ENCODE peak calls at places on chromosome 3, in nine cellular contexts. N, Y, B, D, O, G, R, X and I are unnamed samples.

GRCh38 chr3:192933779-192934456 is 16.3 kb upstream of the MB21D2 start:
- DNase-seq in N (no peak), X (no peak), G (no peak), R (no peak), Y (peak), D (no peak), B (peak), O (no peak), I (no peak)

GRCh38 chr3:196111939-196112386 is 30.1 kb upstream of the TFRC start:
- DNase-seq in O (no peak), Y (no peak), D (no peak), B (no peak), N (peak), X (no peak), G (no peak), R (peak), I (no peak)

GRCh38 chr3:101643861-101644613 is 32.9 kb downstream of the ZBTB11 start:
- DNase-seq in R (peak), G (peak), B (peak), X (no peak), D (peak), Y (peak), N (peak), O (peak), I (no peak)

GRCh38 chr3:174498638-174499037 is 360.5 kb upstream of the NAALADL2 start:
- DNase-seq in G (no peak), B (peak), N (no peak), Y (peak), R (no peak), X (no peak), O (no peak), D (no peak), I (no peak)

GRCh38 chr3:172300187-172300586 is 148.1 kb downstream of the GHSR start:
- DNase-seq in O (no peak), X (no peak), D (no peak), R (no peak), N (no peak), Y (no peak), G (no peak), B (no peak), I (no peak)

GRCh38 chr3:49641921-49642707 is 32.0 kb upstream of the APEH start:
- DNase-seq in X (no peak), N (no peak), R (no peak), Y (no peak), O (no peak), D (no peak), B (no peak), G (no peak), I (no peak)

GRCh38 chr3:190830031-190830430 is 32.5 kb downstream of the GMNC start:
- DNase-seq in D (no peak), B (no peak), N (no peak), X (no peak), R (no peak), G (no peak), O (no peak), Y (no peak), I (no peak)

GRCh38 chr3:173140986-173141385 is at the start of gene SPATA16:
- DNase-seq in B (no peak), X (no peak), Y (no peak), D (no peak), N (no peak), R (no peak), O (no peak), G (no peak), I (no peak)

GRCh38 chr3:6994081-6994668 is 133.3 kb downstream of the GRM7 start:
- DNase-seq in R (peak), X (no peak), Y (peak), N (peak), B (peak), G (peak), D (peak), O (no peak), I (peak)

GRCh38 chr3:124850633-124851032 is 36.5 kb downstream of the ITGB5 start:
- DNase-seq in Y (peak), B (peak), G (no peak), N (no peak), X (peak), D (no peak), R (no peak), O (no peak), I (peak)

GRCh38 chr3:126979076-126979628 is 3.8 kb upstream of the PLXNA1 start:
- DNase-seq in N (no peak), X (no peak), Y (peak), D (no peak), O (no peak), B (no peak), R (no peak), G (no peak), I (no peak)

GRCh38 chr3:44886561-44886960 is 12.2 kb downstream of the TGM4 start:
- DNase-seq in N (no peak), G (no peak), R (no peak), X (no peak), D (no peak), O (no peak), Y (peak), B (peak), I (no peak)

GRCh38 chr3:100245146-100245545 is 15.6 kb upstream of the TBC1D23 start:
- DNase-seq in D (no peak), B (peak), Y (peak), G (no peak), O (no peak), X (no peak), N (no peak), R (no peak), I (no peak)

GRCh38 chr3:72848703-72849081 is 447 bp upstream of the SHQ1 start:
- DNase-seq in X (no peak), O (no peak), G (no peak), N (no peak), R (peak), D (no peak), Y (peak), B (no peak), I (peak)

GRCh38 chr3:193883551-193883950 is 252.4 kb upstream of the HES1 start:
- DNase-seq in X (no peak), Y (no peak), O (no peak), B (peak), D (peak), R (no peak), N (no peak), G (no peak), I (no peak)

GRCh38 chr3:136070334-136070733 is 104.8 kb downstream of the PPP2R3A start:
- DNase-seq in N (no peak), G (no peak), B (peak), D (peak), O (no peak), X (no peak), Y (peak), R (no peak), I (no peak)

GRCh38 chr3:188489639-188490405 is 335.9 kb downstream of the LPP start:
- DNase-seq in R (peak), G (no peak), Y (peak), X (no peak), O (no peak), N (peak), B (peak), D (no peak), I (no peak)

GRCh38 chr3:139353920-139354556 is 10.2 kb downstream of the MRPS22 start:
- DNase-seq in N (peak), X (no peak), Y (peak), R (peak), G (peak), D (peak), B (peak), O (no peak), I (peak)

GRCh38 chr3:95738045-95738444 is 1076.3 kb upstream of the EPHA6 start:
- DNase-seq in D (no peak), O (no peak), N (no peak), B (no peak), G (no peak), R (no peak), X (no peak), Y (no peak), I (no peak)

GRCh38 chr3:10337323-10338163 is 16.6 kb upstream of the SEC13 start:
- DNase-seq in G (no peak), Y (no peak), O (no peak), R (no peak), N (no peak), B (no peak), X (no peak), D (no peak), I (no peak)

GRCh38 chr3:63067999-63068645 is 192.9 kb upstream of the CADPS start:
- DNase-seq in O (no peak), B (peak), Y (peak), R (peak), D (peak), X (no peak), G (no peak), N (peak), I (peak)

GRCh38 chr3:47658444-47658843 is 79.8 kb upstream of the CSPG5 start:
- DNase-seq in O (no peak), X (no peak), D (no peak), Y (no peak), N (no peak), G (no peak), B (no peak), R (no peak), I (no peak)

GRCh38 chr3:14806641-14807263 is 12.0 kb upstream of the FGD5 start:
- DNase-seq in X (no peak), Y (peak), O (no peak), R (peak), B (no peak), N (peak), D (peak), G (no peak), I (no peak)

GRCh38 chr3:42680806-42681205 is 4.5 kb upstream of the KLHL40 start:
- DNase-seq in Y (peak), N (no peak), B (no peak), O (no peak), G (no peak), D (no peak), X (peak), R (no peak), I (no peak)

GRCh38 chr3:179732661-179733348 is 80.0 kb downstream of the USP13 start:
- DNase-seq in O (no peak), R (no peak), B (no peak), N (no peak), X (no peak), G (no peak), D (no peak), Y (no peak), I (peak)

GRCh38 chr3:39705351-39705900 is 104.0 kb upstream of the MYRIP start:
- DNase-seq in X (no peak), O (no peak), B (peak), R (no peak), Y (peak), G (no peak), N (no peak), D (no peak), I (no peak)

GRCh38 chr3:30659270-30660127 is 53.1 kb downstream of the TGFBR2 start:
- DNase-seq in X (no peak), G (peak), B (peak), N (no peak), O (no peak), D (peak), Y (peak), R (no peak), I (no peak)

GRCh38 chr3:61979645-61980430 is 393.5 kb downstream of the FEZF2 start:
- DNase-seq in Y (peak), N (peak), B (no peak), G (no peak), O (no peak), R (no peak), D (peak), X (no peak), I (no peak)

GRCh38 chr3:177448987-177449975 is 252.0 kb upstream of the TBL1XR1 start:
- DNase-seq in R (peak), N (peak), G (no peak), B (peak), D (no peak), O (no peak), Y (peak), X (no peak), I (no peak)

GRCh38 chr3:32398531-32398930 is 6.9 kb downstream of the CMTM7 start:
- DNase-seq in O (no peak), X (peak), D (no peak), N (peak), B (no peak), Y (no peak), G (no peak), R (no peak), I (peak)

GRCh38 chr3:46557814-46558183 is 8.3 kb downstream of the LRRC2 start:
- DNase-seq in X (no peak), D (no peak), N (no peak), R (no peak), B (no peak), O (no peak), G (no peak), Y (no peak), I (no peak)

GRCh38 chr3:156425651-156426050 is 129.3 kb downstream of the SSR3 start:
- DNase-seq in B (no peak), D (no peak), O (no peak), R (no peak), Y (no peak), N (no peak), G (no peak), X (no peak), I (peak)

GRCh38 chr3:29186982-29187718 is 93.7 kb upstream of the RBMS3 start:
- DNase-seq in B (peak), G (peak), Y (peak), N (no peak), D (peak), O (no peak), X (no peak), R (no peak), I (peak)

GRCh38 chr3:81886081-81886480 is 124.6 kb upstream of the GBE1 start:
- DNase-seq in O (no peak), D (no peak), X (no peak), B (no peak), R (no peak), G (no peak), N (no peak), Y (no peak), I (no peak)

GRCh38 chr3:67648701-67649100 is 5.7 kb downstream of the SUCLG2 start:
- DNase-seq in D (no peak), O (no peak), Y (peak), G (no peak), N (no peak), X (no peak), R (no peak), B (peak), I (peak)

GRCh38 chr3:46865034-46865507 is 1.8 kb upstream of the MYL3 start:
- DNase-seq in O (no peak), G (no peak), B (no peak), Y (peak), R (no peak), N (no peak), X (peak), D (no peak), I (no peak)